ENCODE peak calls at places on chromosome 7, in four cellular contexts. One of them, this sample, is unnamed.

GRCh38 chr7:101402081-101402779 is 39.6 kb downstream of the COL26A1 start:
- DNase-seq in uterus: no peak
- DNase-seq in heart left ventricle: no peak
- DNase-seq in esophagus muscularis mucosa: no peak
- DNase-seq in this sample: no peak

GRCh38 chr7:22487978-22488642 is 11.9 kb downstream of the STEAP1B start:
- DNase-seq in heart left ventricle: no peak
- DNase-seq in esophagus muscularis mucosa: no peak
- DNase-seq in uterus: no peak
- DNase-seq in this sample: no peak

GRCh38 chr7:84941291-84941690 is 245.6 kb downstream of the SEMA3D start:
- DNase-seq in esophagus muscularis mucosa: no peak
- DNase-seq in uterus: no peak
- DNase-seq in heart left ventricle: no peak
- DNase-seq in this sample: no peak

GRCh38 chr7:47514818-47515217 is 67.1 kb downstream of the TNS3 start:
- DNase-seq in uterus: no peak
- DNase-seq in esophagus muscularis mucosa: no peak
- DNase-seq in heart left ventricle: no peak
- DNase-seq in this sample: no peak

GRCh38 chr7:9523579-9523978 is 1090.2 kb downstream of the NXPH1 start:
- DNase-seq in esophagus muscularis mucosa: no peak
- DNase-seq in heart left ventricle: no peak
- DNase-seq in uterus: no peak
- DNase-seq in this sample: no peak

GRCh38 chr7:155764432-155764798 is 47.8 kb downstream of the SHH start:
- DNase-seq in esophagus muscularis mucosa: no peak
- DNase-seq in heart left ventricle: peak; percentile 35
- DNase-seq in uterus: no peak
- DNase-seq in this sample: peak; percentile 26

GRCh38 chr7:1934756-1935155 is 264.7 kb downstream of the ELFN1 start:
- DNase-seq in heart left ventricle: no peak
- DNase-seq in esophagus muscularis mucosa: no peak
- DNase-seq in uterus: no peak
- DNase-seq in this sample: no peak

GRCh38 chr7:157292770-157293412 is 43.9 kb upstream of the DNAJB6 start:
- DNase-seq in heart left ventricle: no peak
- DNase-seq in esophagus muscularis mucosa: no peak
- DNase-seq in uterus: no peak
- DNase-seq in this sample: no peak

GRCh38 chr7:82044497-82045080 is 274.7 kb upstream of the HGF start:
- DNase-seq in esophagus muscularis mucosa: no peak
- DNase-seq in heart left ventricle: peak; percentile 36
- DNase-seq in uterus: no peak
- DNase-seq in this sample: no peak

GRCh38 chr7:34128762-34129161 is 223.4 kb downstream of the BMPER start:
- DNase-seq in esophagus muscularis mucosa: no peak
- DNase-seq in heart left ventricle: no peak
- DNase-seq in uterus: no peak
- DNase-seq in this sample: no peak

GRCh38 chr7:77266162-77266807 is 66.7 kb upstream of the FGL2 start:
- DNase-seq in heart left ventricle: no peak
- DNase-seq in esophagus muscularis mucosa: no peak
- DNase-seq in uterus: no peak
- DNase-seq in this sample: peak; percentile 52

GRCh38 chr7:7369134-7369533 is 166.5 kb downstream of the COL28A1 start:
- DNase-seq in esophagus muscularis mucosa: no peak
- DNase-seq in uterus: no peak
- DNase-seq in heart left ventricle: no peak
- DNase-seq in this sample: no peak

GRCh38 chr7:104231054-104232046 is 23.5 kb upstream of the ORC5 start:
- DNase-seq in uterus: peak; percentile 20
- DNase-seq in esophagus muscularis mucosa: no peak
- DNase-seq in heart left ventricle: peak; percentile 32
- DNase-seq in this sample: no peak

DNA sequence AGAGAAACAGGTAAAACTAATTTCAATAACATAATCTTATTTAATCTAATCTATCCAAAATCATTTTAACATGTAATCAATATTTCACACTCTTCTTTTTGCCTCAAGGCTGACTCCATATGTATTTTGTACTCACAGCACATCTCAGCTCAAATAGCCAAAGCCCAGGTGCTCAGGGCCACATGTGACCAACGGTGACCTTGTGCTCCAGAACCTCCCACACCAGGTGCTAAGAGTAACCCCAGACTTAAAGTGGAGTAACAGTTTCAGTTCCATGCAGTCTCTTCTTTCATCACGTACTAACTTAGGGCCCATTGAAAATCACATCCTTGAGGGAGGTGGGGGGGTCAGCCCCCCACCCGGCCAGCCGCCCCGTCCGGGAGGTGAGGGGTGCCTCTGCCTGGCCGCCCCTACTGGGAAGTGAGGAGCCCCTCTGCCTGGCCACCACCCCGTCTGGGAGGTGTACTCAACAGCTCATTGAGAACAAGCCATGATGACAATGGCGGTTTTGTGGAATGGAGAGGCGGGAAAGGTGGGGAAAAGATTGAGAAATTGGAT is 47.3 kb downstream of the NCAPG2 start:
- DNase-seq in esophagus muscularis mucosa: no peak
- DNase-seq in uterus: no peak
- DNase-seq in heart left ventricle: no peak
- DNase-seq in this sample: no peak
- H3K36me3 ChIP-seq in esophagus muscularis mucosa: peaks cover 32% of the 10 kb centered on the region
- H3K36me3 ChIP-seq in uterus: no peaks in the 10 kb centered on the region
- H3K36me3 ChIP-seq in heart left ventricle: peaks cover 35% of the 10 kb centered on the region
- H3K36me3 ChIP-seq in this sample: peaks cover 12% of the 10 kb centered on the region

DNA sequence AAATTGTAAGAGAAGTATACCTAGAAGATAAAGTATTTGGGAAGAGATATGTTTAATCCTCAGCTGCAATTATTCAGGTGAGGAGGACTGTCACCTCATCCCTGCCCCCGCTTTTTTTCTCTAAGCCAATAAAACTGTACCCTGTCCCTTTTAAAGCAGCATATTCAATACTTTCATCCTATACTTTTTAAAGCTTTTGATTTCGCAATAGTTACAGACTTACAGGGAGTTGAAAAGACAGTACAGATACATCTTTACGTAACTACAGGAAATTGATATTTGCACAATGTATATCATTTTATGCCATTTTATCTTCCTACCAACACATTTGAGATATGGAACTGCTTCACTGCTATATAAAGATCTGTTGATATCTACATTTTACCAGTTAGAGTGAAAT is 47.6 kb downstream of the STK17A start:
- DNase-seq in heart left ventricle: no peak
- DNase-seq in esophagus muscularis mucosa: no peak
- DNase-seq in uterus: no peak
- DNase-seq in this sample: no peak
- H3K36me3 ChIP-seq in heart left ventricle: peaks cover 97% of the 10 kb centered on the region
- H3K36me3 ChIP-seq in esophagus muscularis mucosa: peaks cover 55% of the 10 kb centered on the region
- H3K36me3 ChIP-seq in uterus: no peaks in the 10 kb centered on the region
- H3K36me3 ChIP-seq in this sample: peaks cover 79% of the 10 kb centered on the region

GRCh38 chr7:99344061-99344647 is 18.5 kb downstream of the ARPC1A start:
- DNase-seq in heart left ventricle: no peak
- DNase-seq in esophagus muscularis mucosa: no peak
- DNase-seq in uterus: no peak
- DNase-seq in this sample: no peak
- H3K36me3 ChIP-seq in heart left ventricle: peaks cover 100% of the 10 kb centered on the region
- H3K36me3 ChIP-seq in esophagus muscularis mucosa: peaks cover 98% of the 10 kb centered on the region
- H3K36me3 ChIP-seq in uterus: no peaks in the 10 kb centered on the region
- H3K36me3 ChIP-seq in this sample: peaks cover 85% of the 10 kb centered on the region

GRCh38 chr7:107920048-107920772 is 29.2 kb downstream of the DLD start:
- DNase-seq in uterus: no peak
- DNase-seq in esophagus muscularis mucosa: no peak
- DNase-seq in heart left ventricle: no peak
- DNase-seq in this sample: no peak
- H3K36me3 ChIP-seq in uterus: no peaks in the 10 kb centered on the region
- H3K36me3 ChIP-seq in esophagus muscularis mucosa: peaks cover 88% of the 10 kb centered on the region
- H3K36me3 ChIP-seq in heart left ventricle: peaks cover 98% of the 10 kb centered on the region
- H3K36me3 ChIP-seq in this sample: peaks cover 70% of the 10 kb centered on the region

This sample was measured in CD4-positive, CD25-positive, alpha-beta regulatory T cell.